ENCODE peak calls at places on chromosome X, in five cellular contexts. One of them, this sample, is unnamed.

GRCh38 chrX:150146271-150146888 is 208.1 kb upstream of the EOLA2 start:
- DNase-seq in KBM-7: no peak
- DNase-seq in activated CD8-positive, alpha-beta memory T cell treated with anti-CD3 and anti-CD28 coated beads, Interleukin-2, amount 50 U/mL, for 4 hours: no peak
- DNase-seq in pancreas: no peak
- DNase-seq in HuH-7.5: no peak
- DNase-seq in this sample: no peak

GRCh38 chrX:85903692-85904471 is 143.5 kb downstream of the CHM start:
- DNase-seq in KBM-7: no peak
- DNase-seq in HuH-7.5: no peak
- DNase-seq in activated CD8-positive, alpha-beta memory T cell treated with anti-CD3 and anti-CD28 coated beads, Interleukin-2, amount 50 U/mL, for 4 hours: no peak
- DNase-seq in pancreas: no peak
- DNase-seq in this sample: no peak

GRCh38 chrX:124257924-124258706 is 74.3 kb upstream of the TEX13D start:
- DNase-seq in activated CD8-positive, alpha-beta memory T cell treated with anti-CD3 and anti-CD28 coated beads, Interleukin-2, amount 50 U/mL, for 4 hours: no peak
- DNase-seq in KBM-7: no peak
- DNase-seq in HuH-7.5: no peak
- DNase-seq in pancreas: no peak
- DNase-seq in this sample: no peak

GRCh38 chrX:11530621-11531020 is 135.1 kb downstream of the ARHGAP6 start:
- DNase-seq in KBM-7: no peak
- DNase-seq in pancreas: no peak
- DNase-seq in HuH-7.5: no peak
- DNase-seq in activated CD8-positive, alpha-beta memory T cell treated with anti-CD3 and anti-CD28 coated beads, Interleukin-2, amount 50 U/mL, for 4 hours: no peak
- DNase-seq in this sample: no peak

GRCh38 chrX:132119821-132120220 is 8.0 kb downstream of the FRMD7 start:
- DNase-seq in pancreas: no peak
- DNase-seq in HuH-7.5: no peak
- DNase-seq in KBM-7: no peak
- DNase-seq in activated CD8-positive, alpha-beta memory T cell treated with anti-CD3 and anti-CD28 coated beads, Interleukin-2, amount 50 U/mL, for 4 hours: no peak
- DNase-seq in this sample: peak

GRCh38 chrX:23907496-23908218 is at the start of the genes APOO and CXorf58:
- DNase-seq in activated CD8-positive, alpha-beta memory T cell treated with anti-CD3 and anti-CD28 coated beads, Interleukin-2, amount 50 U/mL, for 4 hours: peak
- DNase-seq in pancreas: peak
- DNase-seq in HuH-7.5: peak
- DNase-seq in KBM-7: peak
- DNase-seq in this sample: peak

GRCh38 chrX:27057883-27058282 is 405.3 kb downstream of the PPP4R3C start:
- DNase-seq in pancreas: no peak
- DNase-seq in HuH-7.5: no peak
- DNase-seq in activated CD8-positive, alpha-beta memory T cell treated with anti-CD3 and anti-CD28 coated beads, Interleukin-2, amount 50 U/mL, for 4 hours: no peak
- DNase-seq in KBM-7: no peak
- DNase-seq in this sample: no peak

GRCh38 chrX:112814496-112814895 is 26.1 kb downstream of the AMOT start:
- DNase-seq in KBM-7: no peak
- DNase-seq in HuH-7.5: no peak
- DNase-seq in pancreas: no peak
- DNase-seq in activated CD8-positive, alpha-beta memory T cell treated with anti-CD3 and anti-CD28 coated beads, Interleukin-2, amount 50 U/mL, for 4 hours: no peak
- DNase-seq in this sample: no peak

GRCh38 chrX:150983526-150984163 is 510 bp downstream of the HMGB3 start:
- DNase-seq in activated CD8-positive, alpha-beta memory T cell treated with anti-CD3 and anti-CD28 coated beads, Interleukin-2, amount 50 U/mL, for 4 hours: no peak
- DNase-seq in HuH-7.5: no peak
- DNase-seq in pancreas: no peak
- DNase-seq in KBM-7: peak
- DNase-seq in this sample: no peak

GRCh38 chrX:112844250-112844649 is 3.6 kb upstream of the AMOT start:
- DNase-seq in HuH-7.5: no peak
- DNase-seq in activated CD8-positive, alpha-beta memory T cell treated with anti-CD3 and anti-CD28 coated beads, Interleukin-2, amount 50 U/mL, for 4 hours: no peak
- DNase-seq in KBM-7: no peak
- DNase-seq in pancreas: no peak
- DNase-seq in this sample: no peak

GRCh38 chrX:8988456-8988855 is 45.5 kb downstream of the FAM9B start:
- DNase-seq in KBM-7: no peak
- DNase-seq in HuH-7.5: no peak
- DNase-seq in pancreas: no peak
- DNase-seq in activated CD8-positive, alpha-beta memory T cell treated with anti-CD3 and anti-CD28 coated beads, Interleukin-2, amount 50 U/mL, for 4 hours: peak
- DNase-seq in this sample: peak

GRCh38 chrX:39985551-39985950 is 112.2 kb downstream of the BCOR start:
- DNase-seq in KBM-7: no peak
- DNase-seq in pancreas: no peak
- DNase-seq in HuH-7.5: no peak
- DNase-seq in activated CD8-positive, alpha-beta memory T cell treated with anti-CD3 and anti-CD28 coated beads, Interleukin-2, amount 50 U/mL, for 4 hours: no peak
- DNase-seq in this sample: no peak

GRCh38 chrX:39890807-39891206 is 207.0 kb downstream of the BCOR start:
- DNase-seq in HuH-7.5: no peak
- DNase-seq in KBM-7: no peak
- DNase-seq in activated CD8-positive, alpha-beta memory T cell treated with anti-CD3 and anti-CD28 coated beads, Interleukin-2, amount 50 U/mL, for 4 hours: no peak
- DNase-seq in pancreas: no peak
- DNase-seq in this sample: no peak

GRCh38 chrX:130085551-130085986 is 24.7 kb downstream of the ELF4 start:
- DNase-seq in activated CD8-positive, alpha-beta memory T cell treated with anti-CD3 and anti-CD28 coated beads, Interleukin-2, amount 50 U/mL, for 4 hours: no peak
- DNase-seq in KBM-7: no peak
- DNase-seq in HuH-7.5: no peak
- DNase-seq in pancreas: no peak
- DNase-seq in this sample: no peak

GRCh38 chrX:42536286-42536685 is 241.7 kb downstream of the PPP1R2C start:
- DNase-seq in KBM-7: no peak
- DNase-seq in activated CD8-positive, alpha-beta memory T cell treated with anti-CD3 and anti-CD28 coated beads, Interleukin-2, amount 50 U/mL, for 4 hours: no peak
- DNase-seq in pancreas: no peak
- DNase-seq in HuH-7.5: no peak
- DNase-seq in this sample: no peak

GRCh38 chrX:110866421-110866820 is 70.8 kb upstream of the CHRDL1 start:
- DNase-seq in pancreas: no peak
- DNase-seq in KBM-7: no peak
- DNase-seq in activated CD8-positive, alpha-beta memory T cell treated with anti-CD3 and anti-CD28 coated beads, Interleukin-2, amount 50 U/mL, for 4 hours: no peak
- DNase-seq in HuH-7.5: no peak
- DNase-seq in this sample: no peak

GRCh38 chrX:108199691-108200090 is 108.1 kb downstream of the ATG4A start:
- DNase-seq in pancreas: no peak
- DNase-seq in activated CD8-positive, alpha-beta memory T cell treated with anti-CD3 and anti-CD28 coated beads, Interleukin-2, amount 50 U/mL, for 4 hours: no peak
- DNase-seq in HuH-7.5: no peak
- DNase-seq in KBM-7: peak
- DNase-seq in this sample: no peak

GRCh38 chrX:44669626-44670025 is 127.0 kb upstream of the FUNDC1 start:
- DNase-seq in pancreas: no peak
- DNase-seq in HuH-7.5: no peak
- DNase-seq in activated CD8-positive, alpha-beta memory T cell treated with anti-CD3 and anti-CD28 coated beads, Interleukin-2, amount 50 U/mL, for 4 hours: no peak
- DNase-seq in KBM-7: no peak
- DNase-seq in this sample: no peak

GRCh38 chrX:128287693-128288092 is 235.5 kb upstream of the ACTRT1 start:
- DNase-seq in KBM-7: no peak
- DNase-seq in HuH-7.5: no peak
- DNase-seq in pancreas: no peak
- DNase-seq in activated CD8-positive, alpha-beta memory T cell treated with anti-CD3 and anti-CD28 coated beads, Interleukin-2, amount 50 U/mL, for 4 hours: no peak
- DNase-seq in this sample: no peak

This sample was measured in T47D.